ENCODE peak calls at places on chromosomes 3 and 15, in four cellular contexts. One of them, this sample, is unnamed.

GRCh38 chr15:71083349-71083748 is 31.9 kb upstream of the THSD4 start:
- DNase-seq in HCT116: no peak
- DNase-seq in K562: no peak
- DNase-seq in HepG2: no peak
- DNase-seq in this sample: no peak

GRCh38 chr3:126132751-126133511 is 47.5 kb downstream of the ALDH1L1 start:
- DNase-seq in HCT116: no peak
- DNase-seq in K562: no peak
- DNase-seq in HepG2: no peak
- DNase-seq in this sample: no peak

GRCh38 chr3:175108012-175108411 is 248.9 kb downstream of the NAALADL2 start:
- DNase-seq in HCT116: no peak
- DNase-seq in K562: no peak
- DNase-seq in HepG2: no peak
- DNase-seq in this sample: no peak

GRCh38 chr3:140552898-140553297 is 125.0 kb upstream of the TRIM42 start:
- DNase-seq in HCT116: no peak
- DNase-seq in K562: no peak
- DNase-seq in HepG2: peak
- DNase-seq in this sample: no peak

GRCh38 chr15:70190296-70190695 is 92.6 kb upstream of the TLE3 start:
- DNase-seq in HCT116: no peak
- DNase-seq in K562: no peak
- DNase-seq in HepG2: no peak
- DNase-seq in this sample: no peak

GRCh38 chr15:40055576-40056293 is 16.8 kb upstream of the SRP14 start:
- DNase-seq in HCT116: no peak
- DNase-seq in K562: no peak
- DNase-seq in HepG2: no peak
- DNase-seq in this sample: no peak

GRCh38 chr3:127170794-127171193 is 22.1 kb upstream of the PRR23E start:
- DNase-seq in HCT116: no peak
- DNase-seq in K562: no peak
- DNase-seq in HepG2: no peak
- DNase-seq in this sample: no peak

GRCh38 chr3:141129049-141130038 is 78.2 kb downstream of the SPSB4 start:
- DNase-seq in HCT116: no peak
- DNase-seq in K562: no peak
- DNase-seq in HepG2: no peak
- DNase-seq in this sample: no peak

GRCh38 chr3:171157286-171157685 is 130.8 kb upstream of the SLC2A2 start:
- DNase-seq in HCT116: no peak
- DNase-seq in K562: no peak
- DNase-seq in HepG2: peak
- DNase-seq in this sample: no peak

GRCh38 chr3:64417816-64418215 is 192.6 kb upstream of the PRICKLE2 start:
- DNase-seq in HCT116: no peak
- DNase-seq in K562: no peak
- DNase-seq in HepG2: no peak
- DNase-seq in this sample: no peak
- TF ChIP-seq TCF7L2 in HCT116: no peak
- TF ChIP-seq TCF7L2 in K562: no peak
- TF ChIP-seq TCF7L2 in HepG2: no peak
- TF ChIP-seq TCF7L2 in this sample: no peak

GRCh38 chr3:194121881-194122280 is 14.1 kb upstream of the HES1 start:
- DNase-seq in HCT116: no peak
- DNase-seq in K562: no peak
- DNase-seq in HepG2: peak
- DNase-seq in this sample: no peak
- TF ChIP-seq TCF7L2 in HCT116: no peak
- TF ChIP-seq TCF7L2 in K562: no peak
- TF ChIP-seq TCF7L2 in HepG2: no peak
- TF ChIP-seq TCF7L2 in this sample: peak

DNA sequence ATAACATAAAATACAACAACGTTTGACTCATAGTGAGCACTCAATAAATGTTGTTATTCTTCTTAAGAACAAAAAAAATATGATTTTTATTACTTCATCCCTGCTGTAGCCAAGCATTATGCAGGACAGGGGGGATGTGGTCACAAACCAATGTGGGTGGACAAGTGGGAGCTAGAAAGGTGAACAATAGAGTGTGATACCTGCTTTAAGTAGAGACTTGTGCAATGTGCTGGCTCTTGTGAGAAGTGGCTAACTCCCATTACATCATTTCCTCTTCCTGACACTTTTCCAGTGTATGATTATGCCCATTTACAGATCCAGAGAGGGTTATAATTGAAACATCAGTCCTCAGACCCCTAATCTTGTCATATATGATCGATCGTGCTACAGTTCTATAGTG is 193.6 kb downstream of the UBE2E2 start:
- DNase-seq in HCT116: no peak
- DNase-seq in K562: no peak
- DNase-seq in HepG2: no peak
- DNase-seq in this sample: no peak
- TF ChIP-seq TCF7L2 in HCT116: no peak
- TF ChIP-seq TCF7L2 in K562: no peak
- TF ChIP-seq TCF7L2 in HepG2: no peak
- TF ChIP-seq TCF7L2 in this sample: no peak

GRCh38 chr15:83206971-83207621 is 527 bp downstream of the HDGFL3 start:
- DNase-seq in HCT116: no peak
- DNase-seq in K562: peak
- DNase-seq in HepG2: no peak
- DNase-seq in this sample: no peak
- TF ChIP-seq TCF7L2 in HCT116: no peak
- TF ChIP-seq TCF7L2 in K562: no peak
- TF ChIP-seq TCF7L2 in HepG2: no peak
- TF ChIP-seq TCF7L2 in this sample: no peak

GRCh38 chr15:88913850-88914169 is 631 bp upstream of the MFGE8 start:
- DNase-seq in HCT116: no peak
- DNase-seq in K562: no peak
- DNase-seq in HepG2: no peak
- DNase-seq in this sample: no peak

GRCh38 chr15:88913017-88913849 is at the start of gene MFGE8:
- DNase-seq in HCT116: no peak
- DNase-seq in K562: peak
- DNase-seq in HepG2: peak
- DNase-seq in this sample: no peak

GRCh38 chr15:88909956-88910831 is 3.0 kb downstream of the MFGE8 start:
- DNase-seq in HCT116: no peak
- DNase-seq in K562: no peak
- DNase-seq in HepG2: no peak
- DNase-seq in this sample: no peak

GRCh38 chr15:88912500-88912921 is 668 bp downstream of the MFGE8 start:
- DNase-seq in HCT116: no peak
- DNase-seq in K562: peak
- DNase-seq in HepG2: no peak
- DNase-seq in this sample: no peak

GRCh38 chr15:88911766-88912118 is 1.4 kb downstream of the MFGE8 start:
- DNase-seq in HCT116: no peak
- DNase-seq in K562: peak
- DNase-seq in HepG2: no peak
- DNase-seq in this sample: no peak
- TF ChIP-seq TCF7L2 in HCT116: no peak
- TF ChIP-seq TCF7L2 in K562: no peak
- TF ChIP-seq TCF7L2 in HepG2: no peak
- TF ChIP-seq TCF7L2 in this sample: no peak

GRCh38 chr3:43865376-43865775 is 174.6 kb downstream of the ABHD5 start:
- DNase-seq in HCT116: no peak
- DNase-seq in K562: no peak
- DNase-seq in HepG2: no peak
- DNase-seq in this sample: no peak

GRCh38 chr3:43865887-43866528 is 175.3 kb downstream of the ABHD5 start:
- DNase-seq in HCT116: no peak
- DNase-seq in K562: no peak
- DNase-seq in HepG2: no peak
- DNase-seq in this sample: no peak

GRCh38 chr3:43867673-43868072 is 176.9 kb downstream of the ABHD5 start:
- DNase-seq in HCT116: no peak
- DNase-seq in K562: no peak
- DNase-seq in HepG2: no peak
- DNase-seq in this sample: no peak

GRCh38 chr3:43863966-43864933 is 173.5 kb downstream of the ABHD5 start:
- DNase-seq in HCT116: no peak
- DNase-seq in K562: no peak
- DNase-seq in HepG2: no peak
- DNase-seq in this sample: no peak

GRCh38 chr3:43866529-43867353 is 176.0 kb downstream of the ABHD5 start:
- DNase-seq in HCT116: no peak
- DNase-seq in K562: no peak
- DNase-seq in HepG2: no peak
- DNase-seq in this sample: peak
- TF ChIP-seq TCF7L2 in HCT116: no peak
- TF ChIP-seq TCF7L2 in K562: no peak
- TF ChIP-seq TCF7L2 in HepG2: no peak
- TF ChIP-seq TCF7L2 in this sample: no peak

GRCh38 chr15:81189583-81190283 is 6.9 kb upstream of the IL16 start:
- DNase-seq in HCT116: no peak
- DNase-seq in K562: no peak
- DNase-seq in HepG2: no peak
- DNase-seq in this sample: no peak
- TF ChIP-seq TCF7L2 in HCT116: no peak
- TF ChIP-seq TCF7L2 in K562: no peak
- TF ChIP-seq TCF7L2 in HepG2: no peak
- TF ChIP-seq TCF7L2 in this sample: no peak

This sample was measured in Panc1.